ENCODE peak calls at places on chromosomes 13 and 19, in six cellular contexts. R is ovary, Y is colonic mucosa, O is aorta, V is GM23338, L is mammary epithelial cell. G is an unnamed sample.

GRCh38 chr19:57816652-57817051 is 1.9 kb upstream of the ZNF552 start:
- DNase-seq in R (no peak), Y (no peak), O (no peak), V (peak; percentile 27), L (no peak), G (no peak)

GRCh38 chr19:844300-844971 is 3.6 kb downstream of the PRTN3 start:
- DNase-seq in R (no peak), Y (no peak), O (no peak), V (no peak), L (no peak), G (no peak)

GRCh38 chr19:40365613-40366401 is 17.3 kb downstream of the PLD3 start:
- DNase-seq in R (peak; percentile 93), Y (peak; percentile 47), O (peak; percentile 83), V (peak; percentile 91), L (no peak), G (peak; percentile 93)

GRCh38 chr13:90049989-90050671 is 1297.4 kb upstream of the MIR17HG start:
- DNase-seq in R (no peak), Y (no peak), O (no peak), V (peak; percentile 33), L (no peak), G (no peak)

GRCh38 chr13:32471187-32471922 is 43.4 kb upstream of the N4BP2L1 start:
- DNase-seq in R (peak; percentile 69), Y (no peak), O (no peak), V (no peak), L (no peak), G (no peak)

GRCh38 chr13:113489171-113489548 is 1.4 kb downstream of the DCUN1D2 start:
- DNase-seq in R (no peak), Y (no peak), O (no peak), V (peak; percentile 80), L (peak; percentile 3), G (peak; percentile 41)

GRCh38 chr19:3407556-3408516 is 41.5 kb downstream of the NFIC start:
- DNase-seq in R (peak; percentile 71), Y (no peak), O (peak; percentile 77), V (no peak), L (no peak), G (no peak)

GRCh38 chr19:38852231-38853044 is 2.7 kb upstream of the HNRNPL start:
- DNase-seq in R (peak; percentile 83), Y (peak; percentile 75), O (peak; percentile 79), V (peak; percentile 78), L (peak; percentile 64), G (peak; percentile 66)

GRCh38 chr13:27919299-27919933 is 384 bp upstream of the PDX1 start:
- DNase-seq in R (no peak), Y (no peak), O (no peak), V (no peak), L (no peak), G (no peak)

GRCh38 chr19:51094696-51095279 is 12.1 kb upstream of the KLK14 start:
- DNase-seq in R (peak; percentile 65), Y (no peak), O (no peak), V (peak; percentile 77), L (no peak), G (peak; percentile 44)

GRCh38 chr19:55678121-55678671 is 3.2 kb downstream of the EPN1 start:
- DNase-seq in R (no peak), Y (no peak), O (peak; percentile 82), V (no peak), L (no peak), G (no peak)

GRCh38 chr13:30918662-30919405 is 12.8 kb downstream of the MEDAG start:
- DNase-seq in R (no peak), Y (no peak), O (no peak), V (no peak), L (peak; percentile 58), G (no peak)

GRCh38 chr19:58450836-58451357 is 525 bp upstream of the ZNF324B start:
- DNase-seq in R (no peak), Y (peak; percentile 68), O (no peak), V (no peak), L (no peak), G (peak; percentile 24)

GRCh38 chr13:87259479-87260083 is 411.6 kb upstream of the SLITRK5 start:
- DNase-seq in R (no peak), Y (no peak), O (no peak), V (peak; percentile 77), L (no peak), G (peak; percentile 43)

GRCh38 chr13:30679483-30680330 is 55.6 kb upstream of the ALOX5AP start:
- DNase-seq in R (no peak), Y (no peak), O (no peak), V (peak; percentile 67), L (no peak), G (peak; percentile 29)

GRCh38 chr19:29819300-29819699 is 7.5 kb downstream of the CCNE1 start:
- DNase-seq in R (no peak), Y (no peak), O (no peak), V (no peak), L (no peak), G (no peak)

GRCh38 chr19:11399667-11400066 is 15.6 kb upstream of the EPOR start:
- DNase-seq in R (no peak), Y (no peak), O (no peak), V (no peak), L (no peak), G (no peak)

GRCh38 chr13:51585234-51585672 is 991 bp downstream of the WDFY2 start:
- DNase-seq in R (no peak), Y (no peak), O (no peak), V (no peak), L (no peak), G (no peak)

GRCh38 chr13:67374391-67374790 is 144.3 kb upstream of the PCDH9 start:
- DNase-seq in R (no peak), Y (no peak), O (no peak), V (no peak), L (no peak), G (no peak)

GRCh38 chr19:33905937-33906577 is 109.4 kb downstream of the KCTD15 start:
- DNase-seq in R (peak; percentile 83), Y (peak; percentile 85), O (peak; percentile 68), V (peak; percentile 89), L (peak; percentile 42), G (peak; percentile 75)

GRCh38 chr13:73522937-73523336 is 464.1 kb downstream of the KLF5 start:
- DNase-seq in R (no peak), Y (no peak), O (no peak), V (peak; percentile 34), L (no peak), G (no peak)

GRCh38 chr19:11234486-11235075 is 4.8 kb upstream of the ANGPTL8 start:
- DNase-seq in R (no peak), Y (no peak), O (no peak), V (no peak), L (no peak), G (no peak)

GRCh38 chr19:17997969-17998826 is 9.8 kb upstream of the ARRDC2 start:
- DNase-seq in R (no peak), Y (no peak), O (peak; percentile 62), V (peak; percentile 79), L (no peak), G (peak; percentile 8)

GRCh38 chr13:39773833-39774232 is 118.4 kb downstream of the COG6 start:
- DNase-seq in R (no peak), Y (no peak), O (no peak), V (no peak), L (no peak), G (no peak)

GRCh38 chr13:68696907-68697306 is 1410.7 kb upstream of the ATXN8OS start:
- DNase-seq in R (no peak), Y (no peak), O (no peak), V (no peak), L (no peak), G (no peak)

GRCh38 chr19:17510220-17510993 is 1.0 kb upstream of the PGLS start:
- DNase-seq in R (no peak), Y (no peak), O (no peak), V (no peak), L (no peak), G (no peak)

GRCh38 chr13:30154531-30154930 is 152.8 kb downstream of the KATNAL1 start:
- DNase-seq in R (no peak), Y (no peak), O (no peak), V (no peak), L (no peak), G (no peak)

GRCh38 chr13:35630551-35631275 is 154.2 kb upstream of the MAB21L1 start:
- DNase-seq in R (no peak), Y (no peak), O (no peak), V (peak; percentile 94), L (peak; percentile 40), G (peak; percentile 76)

GRCh38 chr19:12757544-12758274 is 6.1 kb downstream of the BEST2 start:
- DNase-seq in R (peak; percentile 84), Y (peak; percentile 67), O (peak; percentile 83), V (peak; percentile 91), L (peak; percentile 55), G (peak; percentile 85)

DNA sequence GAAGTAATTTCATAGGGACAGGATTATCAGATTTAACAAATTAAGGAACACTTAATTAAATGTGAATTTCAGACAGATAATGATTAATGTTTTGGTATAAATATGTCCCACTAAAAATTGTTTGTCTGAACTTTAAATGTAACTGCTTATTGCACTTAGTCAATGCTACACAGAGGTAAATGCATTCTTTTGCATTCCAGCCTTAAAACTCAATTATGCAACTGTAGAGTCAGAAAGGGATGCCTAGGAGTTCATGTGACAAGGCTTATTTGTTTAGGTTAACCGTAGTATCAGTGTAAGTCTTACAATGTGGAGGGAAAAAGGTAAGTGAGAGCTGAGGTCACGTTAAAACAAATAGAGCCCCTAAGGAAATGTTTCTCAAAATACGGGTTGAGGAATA is 347.2 kb upstream of the ARGLU1 start:
- DNase-seq in R (no peak), Y (no peak), O (no peak), V (no peak), L (no peak), G (no peak)
- H3K27ac ChIP-seq in R (no peak overlapping the region), Y (no peak overlapping the region), O (no peak overlapping the region), V (no peak overlapping the region), L (no peak overlapping the region), G (no peak overlapping the region)

GRCh38 chr13:98571955-98572662 is 4.8 kb downstream of the STK24 start:
- DNase-seq in R (no peak), Y (peak; percentile 56), O (no peak), V (no peak), L (peak; percentile 38), G (peak; percentile 42)
- H3K27ac ChIP-seq in R (no peak overlapping the region), Y (peak overlapping the region; percentile 76), O (no peak overlapping the region), V (peak overlapping the region; percentile 73), L (peak overlapping the region; percentile 14), G (peak overlapping the region; percentile 91)

DNA sequence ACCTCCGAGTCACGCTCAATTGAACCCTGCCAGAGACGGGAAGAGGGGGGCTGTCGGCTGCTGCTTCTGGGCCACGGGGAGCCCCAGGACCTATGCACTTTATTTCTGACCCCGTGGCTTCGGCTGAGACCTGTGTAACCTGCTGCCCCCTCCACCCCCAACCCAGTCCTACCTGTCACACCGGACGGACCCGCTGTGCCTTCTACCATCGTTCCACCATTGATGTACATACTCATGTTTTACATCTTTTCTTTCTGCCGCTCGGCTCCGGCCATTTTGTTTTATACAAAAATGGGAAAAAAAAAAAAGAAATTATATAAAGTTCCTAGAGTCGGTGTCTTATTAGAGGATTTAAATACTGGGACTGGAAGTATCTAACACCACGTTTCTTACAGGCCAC is 11.7 kb downstream of the TRIP10 start:
- DNase-seq in R (no peak), Y (no peak), O (no peak), V (no peak), L (no peak), G (no peak)
- H3K27ac ChIP-seq in R (no peak overlapping the region), Y (peak overlapping the region; percentile 88), O (no peak overlapping the region), V (no peak overlapping the region), L (no peak overlapping the region), G (peak overlapping the region; percentile 99)

DNA sequence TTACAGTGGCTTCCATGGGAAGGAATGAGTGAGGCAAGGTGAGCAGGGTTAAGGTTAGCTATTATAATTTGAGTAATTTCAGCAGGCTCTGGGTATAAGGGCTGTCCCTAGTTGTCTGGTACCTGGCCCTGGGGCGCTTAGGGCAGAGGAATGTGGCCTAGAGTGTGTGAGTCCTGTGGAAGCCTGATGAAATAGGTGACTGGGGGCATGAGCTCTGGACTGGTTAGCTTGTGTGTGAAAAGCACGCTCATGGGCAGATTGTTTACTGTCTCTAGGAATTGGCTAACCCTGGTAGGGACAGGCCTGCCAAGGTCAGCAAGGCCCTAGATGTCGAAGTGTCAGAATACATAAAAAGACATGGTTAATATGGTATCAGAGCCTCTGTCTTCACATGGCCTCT is 42.5 kb downstream of the SPRYD7 start:
- DNase-seq in R (no peak), Y (no peak), O (no peak), V (no peak), L (no peak), G (no peak)
- H3K27ac ChIP-seq in R (no peak overlapping the region), Y (no peak overlapping the region), O (no peak overlapping the region), V (no peak overlapping the region), L (no peak overlapping the region), G (no peak overlapping the region)